ENCODE peak calls at places on chromosomes 1 and 21, in seven cellular contexts. U is MM.1S, A is GM23248, D is HCT116, N is hepatocyte, O is GM23338, Y is PC-3. T is an unnamed sample. For H3K9me2, the result is how much of the 10 kb centered on the place peaks cover.

GRCh38 chr1:11301593-11301992 is 28.6 kb downstream of the UBIAD1 start:
- DNase-seq in O (no peak), D (no peak), A (no peak), Y (no peak), U (no peak), N (no peak), T (no peak)

GRCh38 chr1:83034846-83035245 is 964.1 kb downstream of the TTLL7 start:
- DNase-seq in U (no peak), Y (peak), D (no peak), N (no peak), O (no peak), A (peak), T (no peak)

GRCh38 chr21:43970551-43970950 is 41.6 kb upstream of the TRAPPC10 start:
- DNase-seq in N (no peak), U (no peak), D (no peak), O (no peak), A (no peak), Y (no peak), T (no peak)

GRCh38 chr1:25462732-25463131 is 32.0 kb downstream of the MACO1 start:
- DNase-seq in D (no peak), N (no peak), O (no peak), A (no peak), Y (no peak), U (no peak), T (no peak)

GRCh38 chr1:94258873-94259331 is 21.5 kb upstream of the ARHGAP29 start:
- DNase-seq in U (no peak), O (no peak), N (peak), D (peak), A (peak), Y (peak), T (peak)

GRCh38 chr1:244063498-244063897 is 12.4 kb downstream of the ZBTB18 start:
- DNase-seq in N (no peak), D (no peak), A (no peak), U (no peak), O (no peak), Y (no peak), T (no peak)

GRCh38 chr1:208577381-208577905 is 333.3 kb upstream of the PLXNA2 start:
- DNase-seq in O (no peak), A (no peak), D (no peak), U (no peak), N (no peak), Y (no peak), T (no peak)

GRCh38 chr1:236039736-236040670 is 24.9 kb downstream of the NID1 start:
- DNase-seq in Y (no peak), U (no peak), D (no peak), N (peak), O (no peak), A (no peak), T (no peak)

GRCh38 chr1:108009603-108010195 is 44.7 kb upstream of the VAV3 start:
- DNase-seq in Y (peak), N (no peak), A (peak), O (no peak), D (no peak), U (no peak), T (peak)

GRCh38 chr1:13926556-13926955 is 226.6 kb downstream of the PRDM2 start:
- DNase-seq in O (no peak), Y (no peak), A (no peak), U (no peak), D (no peak), N (no peak), T (no peak)

GRCh38 chr1:109877320-109877771 is 33.3 kb upstream of the CSF1 start:
- DNase-seq in O (peak), D (no peak), Y (no peak), A (peak), U (no peak), N (peak), T (peak)

GRCh38 chr21:42841156-42841915 is 38.0 kb downstream of the WDR4 start:
- DNase-seq in O (no peak), N (no peak), Y (no peak), D (no peak), U (no peak), A (no peak), T (no peak)

GRCh38 chr1:169250022-169250421 is 117.6 kb downstream of the NME7 start:
- DNase-seq in U (no peak), O (no peak), Y (no peak), N (no peak), A (no peak), D (no peak), T (no peak)

GRCh38 chr1:64348887-64349648 is 120.9 kb upstream of the CACHD1 start:
- DNase-seq in D (no peak), A (no peak), Y (no peak), N (no peak), U (no peak), O (no peak), T (no peak)

GRCh38 chr1:243505986-243506689 is 250.3 kb downstream of the SDCCAG8 start:
- DNase-seq in Y (no peak), D (no peak), U (no peak), A (no peak), N (no peak), O (no peak), T (no peak)

GRCh38 chr1:205456868-205457724 is 1.3 kb upstream of the BLACAT1 start:
- DNase-seq in N (no peak), D (no peak), U (no peak), O (peak), Y (no peak), A (no peak), T (no peak)

GRCh38 chr1:245298781-245299180 is 144.0 kb downstream of the KIF26B start:
- DNase-seq in D (no peak), O (no peak), U (no peak), N (no peak), Y (no peak), A (peak), T (no peak)

GRCh38 chr21:36692844-36693143 is 6.1 kb upstream of the SIM2 start:
- DNase-seq in D (no peak), N (no peak), A (no peak), O (no peak), Y (no peak), U (no peak), T (no peak)

GRCh38 chr21:36691539-36692124 is 7.3 kb upstream of the SIM2 start:
- DNase-seq in A (no peak), D (no peak), Y (no peak), N (no peak), U (no peak), O (peak), T (no peak)

GRCh38 chr21:36693144-36694040 is 5.5 kb upstream of the SIM2 start:
- DNase-seq in N (no peak), O (peak), U (no peak), Y (no peak), A (no peak), D (no peak), T (no peak)

GRCh38 chr21:36690637-36691538 is 8.0 kb upstream of the SIM2 start:
- DNase-seq in Y (no peak), U (no peak), N (no peak), A (peak), O (no peak), D (no peak), T (no peak)

GRCh38 chr21:36692125-36692843 is 6.6 kb upstream of the SIM2 start:
- DNase-seq in Y (no peak), O (peak), A (no peak), N (no peak), D (no peak), U (no peak), T (no peak)
- TF ChIP-seq EZH2 in Y (no peak), O (peak), A (peak), N (peak), D (no peak), U (no peak), T (no peak)

GRCh38 chr1:228935855-228936727 is 200.8 kb downstream of the RHOU start:
- DNase-seq in N (peak), O (no peak), U (no peak), D (no peak), A (no peak), Y (no peak), T (no peak)
- H3K9me2 ChIP-seq in N (under half), O (under half), U (under half), D (under half), A (under half), Y (under half), T (under half)

DNA sequence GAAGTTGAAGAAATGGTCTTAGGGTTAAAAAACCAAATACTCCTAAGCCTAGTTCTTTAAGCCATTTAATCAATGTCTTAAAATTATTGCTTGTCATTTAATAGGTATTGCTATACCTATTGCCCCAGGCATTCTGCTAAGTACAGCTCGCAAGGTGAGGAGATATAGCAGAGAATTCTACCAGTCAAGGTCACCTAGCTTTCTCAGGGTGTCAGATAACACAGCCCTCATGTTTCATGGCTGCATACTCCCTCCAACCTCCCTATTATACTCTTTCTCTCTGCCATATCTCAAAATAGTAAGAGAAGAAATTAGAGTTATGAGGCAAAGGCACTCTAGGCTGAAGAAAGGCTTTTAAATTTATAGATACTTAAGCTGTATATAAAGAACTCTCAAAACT is 68.4 kb upstream of the GPR88 start:
- DNase-seq in A (no peak), D (no peak), O (no peak), Y (no peak), N (no peak), U (no peak), T (no peak)
- H2AFZ ChIP-seq in A (no peak), D (no peak), O (no peak), Y (no peak), N (no peak), U (no peak), T (no peak)

GRCh38 chr1:3654549-3655281 is 2.4 kb downstream of the TP73 start:
- DNase-seq in O (no peak), D (no peak), U (no peak), A (no peak), N (no peak), Y (no peak), T (peak)
- TF ChIP-seq EZH2 in O (no peak), D (no peak), U (no peak), A (no peak), N (no peak), Y (no peak), T (no peak)

T was measured in PC-9.